ENCODE peak calls at places on chromosomes 6 and 20, in five cellular contexts. I is PC-9, E is PC-3, N is MM.1S, Q is GM23338. F is an unnamed sample.

GRCh38 chr6:88914180-88914579 is 49.2 kb downstream of the RNGTT start:
- DNase-seq in I (no peak), E (no peak), N (no peak), Q (peak; percentile 19), F (no peak)

GRCh38 chr6:137697267-137697938 is 169.7 kb upstream of the TNFAIP3 start:
- DNase-seq in I (peak; percentile 56), E (peak; percentile 17), N (peak; percentile 36), Q (peak; percentile 53), F (no peak)

GRCh38 chr6:98672681-98673475 is 161.5 kb upstream of the POU3F2 start:
- DNase-seq in I (no peak), E (no peak), N (no peak), Q (peak; percentile 49), F (no peak)

GRCh38 chr20:24235740-24236139 is 233.7 kb upstream of the SYNDIG1 start:
- DNase-seq in I (no peak), E (no peak), N (no peak), Q (no peak), F (no peak)

GRCh38 chr20:25237610-25238318 is 10.1 kb upstream of the PYGB start:
- DNase-seq in I (peak; percentile 82), E (peak; percentile 100), N (no peak), Q (no peak), F (no peak)

GRCh38 chr6:42440027-42440426 is 11.7 kb downstream of the TRERF1 start:
- DNase-seq in I (no peak), E (no peak), N (no peak), Q (no peak), F (no peak)

GRCh38 chr20:8780926-8781325 is 288.0 kb upstream of the PLCB4 start:
- DNase-seq in I (no peak), E (no peak), N (no peak), Q (no peak), F (no peak)

GRCh38 chr6:13413466-13413862 is 73.9 kb downstream of the GFOD1 start:
- DNase-seq in I (no peak), E (no peak), N (no peak), Q (no peak), F (no peak)

GRCh38 chr20:50320910-50321796 is 130.5 kb downstream of the CEBPB start:
- DNase-seq in I (peak; percentile 95), E (peak; percentile 98), N (no peak), Q (peak; percentile 91), F (no peak)

GRCh38 chr20:45897289-45897688 is 6.2 kb downstream of the CTSA start:
- DNase-seq in I (no peak), E (no peak), N (no peak), Q (no peak), F (no peak)

GRCh38 chr6:46704562-46704961 is 16.9 kb downstream of the TDRD6 start:
- DNase-seq in I (no peak), E (peak; percentile 80), N (no peak), Q (peak; percentile 48), F (peak; percentile 47)

GRCh38 chr20:1841554-1842140 is 53.6 kb upstream of the SIRPA start:
- DNase-seq in I (no peak), E (no peak), N (no peak), Q (no peak), F (no peak)

GRCh38 chr6:157673596-157673995 is 149.4 kb upstream of the SNX9 start:
- DNase-seq in I (no peak), E (no peak), N (no peak), Q (no peak), F (no peak)

GRCh38 chr6:44430322-44430721 is 42.8 kb downstream of the CDC5L start:
- DNase-seq in I (no peak), E (no peak), N (no peak), Q (no peak), F (no peak)

GRCh38 chr6:119757467-119757866 is 407.9 kb upstream of the MAN1A1 start:
- DNase-seq in I (no peak), E (no peak), N (no peak), Q (no peak), F (no peak)

GRCh38 chr6:108195209-108195608 is 29.4 kb downstream of the NR2E1 start:
- DNase-seq in I (no peak), E (no peak), N (no peak), Q (no peak), F (no peak)

GRCh38 chr20:52801628-52802006 is 170.5 kb upstream of the TSHZ2 start:
- DNase-seq in I (no peak), E (no peak), N (no peak), Q (no peak), F (no peak)

GRCh38 chr6:138275976-138276375 is 57.7 kb upstream of the PBOV1 start:
- DNase-seq in I (no peak), E (no peak), N (no peak), Q (peak; percentile 49), F (no peak)

GRCh38 chr6:37651991-37652390 is 45.7 kb downstream of the MDGA1 start:
- DNase-seq in I (no peak), E (no peak), N (no peak), Q (no peak), F (no peak)

GRCh38 chr20:63014287-63014686 is 7.5 kb upstream of the BHLHE23 start:
- DNase-seq in I (no peak), E (no peak), N (no peak), Q (no peak), F (no peak)

GRCh38 chr20:17938889-17939619 is 29.5 kb downstream of the SNX5 start:
- DNase-seq in I (peak; percentile 70), E (peak; percentile 64), N (peak; percentile 56), Q (peak; percentile 93), F (peak; percentile 75)

GRCh38 chr6:188821-189655 is 103.2 kb upstream of the DUSP22 start:
- DNase-seq in I (peak; percentile 86), E (peak; percentile 92), N (peak; percentile 90), Q (peak; percentile 96), F (peak; percentile 89)

GRCh38 chr6:163630575-163630974 is 216.1 kb downstream of the QKI start:
- DNase-seq in I (no peak), E (no peak), N (no peak), Q (no peak), F (no peak)

GRCh38 chr20:4613718-4614620 is 107.7 kb upstream of the PRND start:
- DNase-seq in I (peak; percentile 68), E (peak; percentile 79), N (peak; percentile 94), Q (peak; percentile 80), F (peak; percentile 62)

GRCh38 chr6:106069478-106069877 is 16.7 kb upstream of the PRDM1 start:
- DNase-seq in I (peak; percentile 26), E (peak; percentile 40), N (no peak), Q (no peak), F (no peak)

GRCh38 chr6:113010181-113010580 is 663.1 kb downstream of the RFPL4B start:
- DNase-seq in I (no peak), E (no peak), N (no peak), Q (no peak), F (no peak)

GRCh38 chr6:170083236-170084051 is 207.4 kb downstream of the DLL1 start:
- DNase-seq in I (no peak), E (no peak), N (no peak), Q (no peak), F (no peak)

GRCh38 chr20:4848041-4848440 is 126.3 kb downstream of the PRND start:
- DNase-seq in I (no peak), E (no peak), N (no peak), Q (no peak), F (no peak)

DNA sequence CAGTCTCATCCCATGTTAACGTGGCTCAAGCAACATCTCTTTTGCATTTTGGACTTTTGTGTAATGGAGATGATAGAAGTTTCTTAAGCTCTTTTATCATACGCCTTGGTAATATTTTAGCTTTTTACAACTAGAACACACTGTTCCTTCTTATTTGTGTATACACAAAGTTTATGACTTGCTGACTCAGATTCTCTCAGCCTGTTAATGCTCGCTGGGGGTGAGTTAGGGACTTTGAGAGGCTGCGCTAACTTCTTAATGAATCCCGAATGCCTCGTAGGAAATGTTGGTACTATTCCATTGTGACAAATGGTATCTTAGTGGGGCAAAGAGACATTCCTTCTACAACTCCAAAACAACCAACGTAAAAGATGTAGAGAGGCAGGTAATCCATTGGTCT is 509.7 kb downstream of the DOK5 start:
- DNase-seq in I (no peak), E (no peak), N (no peak), Q (no peak), F (no peak)
- TF ChIP-seq CTCF in I (no peak), E (no peak), N (no peak), Q (no peak), F (no peak)

DNA sequence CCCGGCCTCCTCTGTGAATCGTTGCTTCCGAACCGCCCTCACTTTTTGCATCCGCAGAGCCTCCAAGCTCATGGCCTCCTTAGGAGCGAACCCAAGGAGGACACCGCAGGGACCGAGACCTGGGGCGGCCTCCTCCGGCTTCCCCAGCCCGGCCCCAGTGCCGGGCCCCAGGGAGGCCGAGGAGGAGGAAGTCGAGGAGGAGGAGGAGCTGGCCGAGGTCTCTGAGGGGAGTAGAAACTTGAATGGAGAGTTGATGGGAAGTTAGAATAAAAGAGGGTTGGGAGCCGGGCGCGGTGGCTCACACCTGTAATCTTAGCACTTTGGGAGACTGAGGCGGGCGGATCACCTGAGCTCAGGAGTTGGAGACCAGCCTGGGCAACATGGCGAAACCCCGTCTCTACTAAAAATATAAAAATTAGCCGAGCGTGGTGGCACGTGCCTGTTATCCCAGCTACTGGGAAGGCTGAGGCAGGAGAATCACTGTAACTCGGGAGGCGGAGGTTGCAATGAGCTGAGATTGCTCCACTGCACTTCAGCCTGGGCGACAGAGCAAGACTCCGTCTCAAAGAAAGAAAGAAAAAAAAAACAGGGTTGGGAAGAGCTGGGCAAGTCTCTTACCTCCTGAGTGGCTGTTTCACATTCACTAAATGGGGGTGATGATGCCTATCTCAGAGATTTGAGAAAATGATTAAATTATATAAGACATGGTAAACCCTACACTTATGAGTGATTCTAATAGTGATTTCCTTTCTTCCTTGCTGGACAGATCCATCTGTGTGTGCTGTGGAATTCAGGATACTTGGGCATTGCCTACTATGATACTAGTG is 805 bp downstream of the MSH5 start:
- DNase-seq in I (peak; percentile 29), E (no peak), N (peak; percentile 43), Q (no peak), F (peak; percentile 69)
- H3K27ac ChIP-seq in I (peak overlapping the region; percentile 14), E (peak overlapping the region; percentile 72), N (peak overlapping the region; percentile 98), Q (peak overlapping the region; percentile 92), F (peak overlapping the region; percentile 93)

DNA sequence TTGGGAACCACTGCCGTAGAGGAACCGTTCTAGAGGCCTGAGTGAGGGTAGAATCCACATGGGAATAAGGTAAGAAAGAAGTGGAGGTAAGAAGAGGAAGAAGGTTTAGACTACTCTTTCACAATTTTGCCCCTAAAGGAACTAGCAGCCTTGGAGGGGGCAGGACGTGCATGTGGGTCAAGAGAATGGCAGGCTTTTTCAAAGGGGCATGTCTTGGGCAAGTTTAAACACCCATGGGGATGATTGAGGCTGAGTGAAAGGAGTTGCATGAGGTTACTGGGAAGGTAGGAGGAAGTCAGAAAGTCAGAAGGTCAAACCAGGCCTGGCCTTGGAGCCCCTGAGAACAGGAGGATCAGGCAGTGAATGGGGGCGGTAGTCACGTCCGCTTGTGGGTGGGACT is 10.2 kb downstream of the ADA start:
- DNase-seq in I (no peak), E (no peak), N (no peak), Q (no peak), F (no peak)
- H3K9me2 ChIP-seq in I (no peaks in the 10 kb centered on the region), E (no peaks in the 10 kb centered on the region), N (no peaks in the 10 kb centered on the region), Q (no peaks in the 10 kb centered on the region), F (no peaks in the 10 kb centered on the region)

GRCh38 chr6:34120953-34121675 is 24.8 kb downstream of the GRM4 start:
- DNase-seq in I (no peak), E (no peak), N (no peak), Q (no peak), F (no peak)
- TF ChIP-seq CTCF in I (no peak), E (no peak), N (no peak), Q (no peak), F (no peak)